ENCODE peak calls at places on chromosomes 16 and 17, in four cellular contexts. U is cardiac fibroblast, K is dorsolateral prefrontal cortex, T is lower leg skin. W is an unnamed sample.

GRCh38 chr16:19517424-19518089 is 4.3 kb downstream of the GDE1 start:
- DNase-seq in U (no peak), K (no peak), T (no peak), W (no peak)

GRCh38 chr16:4425378-4426020 is at the start of gene DNAJA3:
- DNase-seq in U (peak; percentile 96), K (peak; percentile 93), T (peak; percentile 90), W (peak; percentile 91)

GRCh38 chr17:51060396-51060795 is 60.3 kb downstream of the SPAG9 start:
- DNase-seq in U (no peak), K (no peak), T (no peak), W (no peak)

GRCh38 chr17:16106161-16106891 is 106.7 kb downstream of the TTC19 start:
- DNase-seq in U (peak; percentile 81), K (no peak), T (no peak), W (no peak)

GRCh38 chr16:68234188-68235104 is 1.5 kb downstream of the ESRP2 start:
- DNase-seq in U (no peak), K (peak; percentile 22), T (peak; percentile 68), W (no peak)

GRCh38 chr17:31696184-31696602 is 162.9 kb downstream of the COPRS start:
- DNase-seq in U (peak; percentile 97), K (peak; percentile 75), T (peak; percentile 73), W (no peak)

GRCh38 chr16:68298907-68299515 is 11.7 kb downstream of the SLC7A6OS start:
- DNase-seq in U (peak; percentile 80), K (peak; percentile 62), T (peak; percentile 70), W (no peak)

GRCh38 chr17:76843703-76844484 is 24.3 kb upstream of the MGAT5B start:
- DNase-seq in U (no peak), K (no peak), T (no peak), W (no peak)

GRCh38 chr16:79469999-79470398 is 130.5 kb downstream of the MAF start:
- DNase-seq in U (no peak), K (no peak), T (peak; percentile 45), W (no peak)

GRCh38 chr17:3890082-3890892 is 2.6 kb downstream of the CAMKK1 start:
- DNase-seq in U (peak; percentile 95), K (peak; percentile 73), T (peak; percentile 65), W (no peak)

GRCh38 chr16:29862383-29862883 is 593 bp downstream of the CDIPT start:
- DNase-seq in U (no peak), K (no peak), T (no peak), W (no peak)

GRCh38 chr16:76176616-76177015 is 100.6 kb upstream of the CNTNAP4 start:
- DNase-seq in U (no peak), K (no peak), T (no peak), W (no peak)

GRCh38 chr16:22945361-22945760 is 131.4 kb downstream of the HS3ST2 start:
- DNase-seq in U (no peak), K (peak; percentile 60), T (no peak), W (no peak)